ENCODE peak calls at places on chromosomes 2 and 18, in seven cellular contexts. Q is MM.1S, R is endothelial cell of umbilical vein, W is OCI-LY7, Z is astrocyte, I is IMR-90, S is neuronal stem cell. X is an unnamed sample.

GRCh38 chr2:101442042-101442666 is 32.8 kb downstream of the RFX8 start:
- DNase-seq in W (no peak), Z (peak; percentile 82), Q (no peak), S (no peak), R (peak; percentile 63), I (peak; percentile 63), X (no peak)

GRCh38 chr2:230457073-230457768 is 41.2 kb downstream of the SP100 start:
- DNase-seq in Z (no peak), I (no peak), Q (no peak), W (peak; percentile 26), S (no peak), R (no peak), X (no peak)

GRCh38 chr2:17583166-17583565 is 42.7 kb downstream of the VSNL1 start:
- DNase-seq in R (no peak), Q (no peak), W (no peak), S (no peak), I (no peak), Z (peak; percentile 72), X (no peak)

GRCh38 chr2:98473995-98474780 is 29.5 kb downstream of the INPP4A start:
- DNase-seq in S (no peak), Q (peak; percentile 72), R (no peak), W (no peak), Z (no peak), I (no peak), X (no peak)

GRCh38 chr2:281381-281780 is 6.5 kb downstream of the ALKAL2 start:
- DNase-seq in Q (no peak), I (no peak), S (no peak), Z (no peak), R (no peak), W (no peak), X (no peak)

GRCh38 chr18:12159446-12159845 is 65.8 kb downstream of the ANKRD62 start:
- DNase-seq in I (peak; percentile 7), W (no peak), Q (no peak), R (no peak), Z (no peak), S (no peak), X (no peak)

GRCh38 chr18:76496200-76496890 is 1.3 kb upstream of the ZNF516 start:
- DNase-seq in R (no peak), S (peak; percentile 70), Q (no peak), W (peak; percentile 64), I (peak; percentile 74), Z (peak; percentile 75), X (peak; percentile 80)

GRCh38 chr2:102059151-102059550 is 67.4 kb downstream of the IL1R2 start:
- DNase-seq in Q (no peak), R (no peak), Z (no peak), W (no peak), S (no peak), I (no peak), X (no peak)

GRCh38 chr2:240788482-240788881 is 31.5 kb downstream of the KIF1A start:
- DNase-seq in I (no peak), S (no peak), Z (no peak), Q (no peak), R (no peak), W (no peak), X (no peak)

GRCh38 chr2:145652546-145652945 is 1132.6 kb upstream of the ZEB2 start:
- DNase-seq in R (no peak), Q (no peak), I (peak; percentile 61), W (no peak), Z (no peak), S (no peak), X (no peak)

GRCh38 chr2:107735206-107735605 is 91.5 kb upstream of the RGPD4 start:
- DNase-seq in W (no peak), I (no peak), R (no peak), Z (no peak), S (no peak), Q (no peak), X (no peak)

GRCh38 chr2:240304746-240305161 is 130.7 kb upstream of the GPC1 start:
- DNase-seq in I (no peak), Z (no peak), W (no peak), S (no peak), R (no peak), Q (no peak), X (no peak)

GRCh38 chr2:19851116-19851515 is 50.7 kb downstream of the TTC32 start:
- DNase-seq in Q (no peak), R (no peak), I (no peak), W (no peak), S (no peak), Z (no peak), X (peak; percentile 59)

GRCh38 chr2:60551241-60552095 is 2.0 kb downstream of the BCL11A start:
- DNase-seq in Q (peak; percentile 56), Z (peak; percentile 35), W (peak; percentile 66), S (no peak), R (no peak), I (no peak), X (peak; percentile 58)

GRCh38 chr2:60549250-60550150 is 4.0 kb downstream of the BCL11A start:
- DNase-seq in Z (no peak), R (peak; percentile 7), I (no peak), Q (peak; percentile 55), S (no peak), W (peak; percentile 71), X (peak; percentile 75)

GRCh38 chr2:60550984-60551240 is 2.5 kb downstream of the BCL11A start:
- DNase-seq in R (no peak), Q (no peak), W (no peak), Z (no peak), S (no peak), I (no peak), X (no peak)

GRCh38 chr2:60550151-60550983 is 3.1 kb downstream of the BCL11A start:
- DNase-seq in Z (peak; percentile 74), R (peak; percentile 52), S (no peak), I (peak; percentile 82), Q (peak; percentile 85), W (peak; percentile 91), X (peak; percentile 95)

DNA sequence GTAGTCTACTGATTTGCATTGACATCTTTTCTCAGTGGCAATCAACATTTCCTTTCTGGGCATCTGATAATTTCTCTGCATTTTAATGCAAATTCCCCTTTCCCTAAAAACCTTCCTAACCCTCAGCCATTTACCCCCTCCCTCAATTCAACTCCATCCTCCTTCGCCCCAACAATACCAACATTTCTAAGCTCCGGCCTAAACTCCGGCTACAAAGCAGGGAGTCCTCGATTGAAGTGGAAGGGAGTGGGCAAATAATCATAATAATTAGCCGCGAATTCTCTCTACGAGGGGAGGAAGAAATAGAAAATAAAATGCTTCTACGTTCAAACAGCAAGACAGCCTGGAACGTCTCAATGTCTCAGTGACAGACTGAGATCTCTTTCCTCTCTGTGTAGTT is 4.6 kb downstream of the BCL11A start:
- DNase-seq in Q (no peak), R (no peak), Z (no peak), S (no peak), I (no peak), W (no peak), X (peak; percentile 68)
- H3K4me1 ChIP-seq in Q (peaks cover 8% of the 10 kb centered on the region), R (peaks cover 13% of the 10 kb centered on the region), Z (no peaks in the 10 kb centered on the region), S (peaks cover 11% of the 10 kb centered on the region), I (no peaks in the 10 kb centered on the region), W (peaks cover 46% of the 10 kb centered on the region), X (peaks cover 32% of the 10 kb centered on the region)

DNA sequence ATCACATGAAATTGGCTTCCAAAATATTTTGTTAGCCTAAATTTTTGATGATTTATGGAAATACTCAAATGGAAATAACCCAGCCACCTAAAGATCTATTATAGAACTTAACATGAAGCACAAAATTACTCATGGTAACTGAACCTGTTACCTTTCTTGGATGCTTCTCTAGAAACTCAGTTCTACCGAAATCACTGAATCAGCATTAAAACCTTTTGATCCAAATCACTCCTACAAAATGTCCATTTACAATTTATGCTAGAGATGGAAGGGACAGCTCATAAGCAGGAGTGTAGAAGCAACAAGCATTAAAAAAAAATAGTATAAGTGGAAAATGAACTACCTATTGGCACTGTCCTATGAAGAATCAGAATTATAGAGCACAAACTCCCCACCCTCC is 2.1 kb downstream of the PRPF40A start:
- DNase-seq in W (no peak), S (no peak), R (no peak), I (no peak), Z (no peak), Q (no peak), X (no peak)
- H3K4me3 ChIP-seq in W (peak overlapping the region; percentile 76), S (no peak overlapping the region), R (no peak overlapping the region), I (no peak overlapping the region), Z (no peak overlapping the region), Q (no peak overlapping the region), X (peak overlapping the region; percentile 94)

GRCh38 chr18:44098551-44099098 is 582.1 kb upstream of the SETBP1 start:
- DNase-seq in Q (peak; percentile 24), R (peak; percentile 53), W (no peak), Z (peak; percentile 31), I (peak; percentile 17), S (no peak), X (peak; percentile 59)
- H2AFZ ChIP-seq in Q (peak overlapping the region; percentile 7), R (peak overlapping the region; percentile 76), W (no peak overlapping the region), Z (peak overlapping the region; percentile 5), I (no peak overlapping the region), S (peak overlapping the region; percentile 73), X (peak overlapping the region; percentile 34)

GRCh38 chr2:235856820-235857185 is 311.4 kb downstream of the GBX2 start:
- DNase-seq in S (no peak), R (no peak), I (no peak), Q (no peak), W (no peak), Z (no peak), X (no peak)
- H3K4me1 ChIP-seq in S (peaks cover 13% of the 10 kb centered on the region), R (peaks cover 34% of the 10 kb centered on the region), I (peaks cover 2% of the 10 kb centered on the region), Q (no peaks in the 10 kb centered on the region), W (no peaks in the 10 kb centered on the region), Z (no peaks in the 10 kb centered on the region), X (peaks cover 17% of the 10 kb centered on the region)

GRCh38 chr18:74288730-74289129 is 3.0 kb downstream of the CYB5A start:
- DNase-seq in W (no peak), Q (no peak), I (no peak), S (no peak), R (no peak), Z (no peak), X (no peak)
- H3K4me3 ChIP-seq in W (no peak overlapping the region), Q (no peak overlapping the region), I (no peak overlapping the region), S (no peak overlapping the region), R (no peak overlapping the region), Z (no peak overlapping the region), X (no peak overlapping the region)